ENCODE peak calls at places on chromosomes 7 and 10, in ten cellular contexts. S is dorsolateral prefrontal cortex, F is lung, L is PC-3, Q is cardiac muscle cell, H is bronchial epithelial cell, K is mesothelial cell of epicardium, W is kidney epithelial cell, I is endothelial cell of umbilical vein, R is B cell. X is an unnamed sample.

GRCh38 chr10:101601541-101601940 is 13.4 kb downstream of the DPCD start:
- DNase-seq in S (no peak), F (peak; percentile 35), L (no peak), Q (peak; percentile 58), H (no peak), K (no peak), W (no peak), I (no peak), R (no peak), X (no peak)

GRCh38 chr10:116122664-116123063 is 150.3 kb downstream of the GFRA1 start:
- DNase-seq in S (no peak), F (peak; percentile 25), L (no peak), Q (no peak), H (no peak), K (no peak), W (no peak), I (no peak), R (no peak), X (no peak)

GRCh38 chr10:47266602-47267001 is 33.4 kb upstream of the GDF10 start:
- DNase-seq in S (no peak), F (no peak), L (no peak), Q (no peak), H (no peak), K (no peak), W (no peak), I (no peak), R (no peak), X (no peak)

GRCh38 chr7:28811003-28811402 is 147.1 kb downstream of the TRIL start:
- DNase-seq in S (no peak), F (no peak), L (no peak), Q (no peak), H (no peak), K (no peak), W (no peak), I (no peak), R (no peak), X (no peak)

GRCh38 chr10:3790858-3791257 is 5.8 kb upstream of the KLF6 start:
- DNase-seq in S (no peak), F (no peak), L (no peak), Q (no peak), H (no peak), K (no peak), W (no peak), I (no peak), R (no peak), X (no peak)

GRCh38 chr7:7323352-7323751 is 141.0 kb downstream of the C1GALT1 start:
- DNase-seq in S (no peak), F (no peak), L (peak; percentile 21), Q (no peak), H (no peak), K (no peak), W (peak; percentile 48), I (no peak), R (no peak), X (peak; percentile 15)

GRCh38 chr7:78018541-78019456 is 220.2 kb downstream of the PHTF2 start:
- DNase-seq in S (no peak), F (no peak), L (peak; percentile 20), Q (no peak), H (no peak), K (no peak), W (no peak), I (peak; percentile 33), R (no peak), X (no peak)

GRCh38 chr7:157018328-157018996 is 8.0 kb upstream of the MNX1 start:
- DNase-seq in S (no peak), F (no peak), L (no peak), Q (no peak), H (no peak), K (no peak), W (no peak), I (no peak), R (no peak), X (no peak)

GRCh38 chr7:16708980-16709379 is 44.6 kb upstream of the TSPAN13 start:
- DNase-seq in S (no peak), F (no peak), L (peak; percentile 82), Q (no peak), H (peak; percentile 80), K (no peak), W (peak; percentile 94), I (peak; percentile 45), R (no peak), X (no peak)

GRCh38 chr7:74010407-74010806 is 17.6 kb upstream of the ELN start:
- DNase-seq in S (no peak), F (no peak), L (no peak), Q (no peak), H (no peak), K (no peak), W (no peak), I (no peak), R (no peak), X (no peak)

GRCh38 chr10:77710759-77711682 is 73.4 kb upstream of the KCNMA1 start:
- DNase-seq in S (peak; percentile 86), F (peak; percentile 65), L (peak; percentile 97), Q (peak; percentile 81), H (peak; percentile 43), K (peak; percentile 67), W (no peak), I (peak; percentile 73), R (peak; percentile 54), X (peak; percentile 82)

GRCh38 chr7:11155883-11156282 is 182.2 kb downstream of the PHF14 start:
- DNase-seq in S (no peak), F (no peak), L (no peak), Q (no peak), H (no peak), K (no peak), W (no peak), I (no peak), R (no peak), X (no peak)

GRCh38 chr7:14457567-14458453 is 444.7 kb downstream of the DGKB start:
- DNase-seq in S (peak; percentile 66), F (peak; percentile 69), L (peak; percentile 84), Q (peak; percentile 92), H (peak; percentile 73), K (peak; percentile 54), W (peak; percentile 37), I (peak; percentile 79), R (no peak), X (peak; percentile 37)
- TF ChIP-seq CTCF in S (peak; percentile 83), F (peak; percentile 61), L (peak; percentile 85), Q (peak; percentile 79), H (peak; percentile 79), K (peak; percentile 96), W (peak; percentile 76), I (peak; percentile 73), R (peak; percentile 84), X (peak; percentile 68)

GRCh38 chr10:33022090-33022489 is 64.1 kb upstream of the ITGB1 start:
- DNase-seq in S (no peak), F (no peak), L (no peak), Q (no peak), H (peak; percentile 39), K (no peak), W (no peak), I (no peak), R (no peak), X (no peak)
- TF ChIP-seq CTCF in S (no peak), F (no peak), L (no peak), Q (no peak), H (no peak), K (no peak), W (no peak), I (no peak), R (no peak), X (no peak)

DNA sequence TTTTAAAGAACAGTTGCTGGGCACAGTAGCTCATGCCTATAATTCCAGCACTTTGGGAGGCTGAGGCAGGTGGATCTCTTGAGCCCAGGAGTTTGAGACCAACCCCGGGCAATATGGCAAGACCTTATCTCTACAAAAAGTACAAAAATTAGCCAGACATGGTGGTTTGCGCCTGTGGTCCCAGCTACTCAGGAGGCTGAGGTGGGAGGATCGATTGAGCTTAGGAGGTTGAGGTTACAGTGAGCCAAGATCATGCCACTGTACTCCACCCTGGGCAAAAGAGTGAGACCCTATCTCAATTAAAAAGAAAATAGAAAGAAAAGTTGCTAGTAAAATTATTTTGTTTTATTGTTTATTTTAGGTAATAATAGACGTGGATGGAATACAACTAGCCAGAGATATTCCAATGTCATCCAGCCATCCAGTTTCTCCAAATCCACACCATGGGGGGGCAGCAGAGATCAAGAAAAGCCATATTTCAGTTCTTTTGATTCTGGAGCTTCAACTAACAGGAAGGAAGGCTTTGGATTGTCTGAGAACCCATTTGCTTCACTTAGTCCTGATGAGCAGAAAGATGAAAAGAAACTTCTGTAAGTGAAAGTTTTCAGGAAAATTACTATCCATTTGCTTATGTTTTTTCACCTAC is 3.0 kb downstream of the NUP42 start:
- DNase-seq in S (no peak), F (no peak), L (peak; percentile 65), Q (peak; percentile 29), H (peak; percentile 47), K (no peak), W (no peak), I (peak; percentile 45), R (no peak), X (no peak)
- TF ChIP-seq CTCF in S (peak; percentile 63), F (no peak), L (peak; percentile 64), Q (peak; percentile 54), H (peak; percentile 44), K (no peak), W (peak; percentile 50), I (peak; percentile 38), R (no peak), X (peak; percentile 31)

DNA sequence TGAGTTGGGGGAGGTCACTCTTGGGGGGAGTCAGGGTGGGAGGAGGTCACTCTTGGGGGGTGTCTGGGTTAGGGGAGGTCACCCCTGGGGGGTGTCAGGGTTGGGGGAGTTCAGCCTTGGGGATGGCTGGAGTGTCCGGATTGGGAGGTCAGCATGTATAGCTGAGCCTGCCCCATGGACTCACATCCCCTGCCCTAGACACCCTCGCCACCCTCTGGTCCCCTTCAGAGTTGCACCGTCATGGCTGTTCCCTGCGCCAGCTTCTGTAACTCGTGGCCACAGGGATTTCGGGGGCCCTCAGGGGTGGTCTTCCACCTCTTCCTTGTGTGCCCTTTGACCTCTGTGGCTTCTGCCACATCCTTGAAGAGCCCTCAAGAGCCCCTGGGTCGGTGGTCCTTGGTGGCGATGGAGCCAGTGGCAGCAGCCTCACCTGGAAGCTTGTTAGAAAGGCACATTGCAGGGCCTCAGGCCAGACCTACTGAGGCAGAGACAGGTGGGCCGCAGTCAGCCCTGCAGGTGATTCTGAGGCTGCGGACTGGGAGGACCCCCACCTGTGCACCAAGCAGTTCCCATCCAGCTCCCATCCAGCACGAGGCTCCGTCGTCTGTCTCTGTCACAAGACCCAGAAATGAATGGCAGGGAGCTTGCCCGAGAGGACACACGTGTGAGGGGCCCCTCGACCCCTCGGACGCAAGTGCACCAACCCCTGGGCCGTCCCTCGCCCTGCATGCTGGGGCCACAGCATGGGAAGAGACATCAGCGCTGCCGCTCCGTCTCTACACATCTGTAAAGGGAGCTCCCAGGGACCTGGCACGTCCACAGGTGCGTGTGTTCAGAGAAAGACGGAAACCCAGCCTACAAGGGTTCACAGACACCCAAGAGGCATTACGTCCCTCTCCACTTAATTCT is 44.7 kb upstream of the SUN1 start:
- DNase-seq in S (no peak), F (no peak), L (no peak), Q (no peak), H (no peak), K (no peak), W (no peak), I (no peak), R (no peak), X (peak; percentile 38)
- TF ChIP-seq CTCF in S (no peak), F (no peak), L (no peak), Q (no peak), H (no peak), K (no peak), W (no peak), I (peak; percentile 12), R (no peak), X (no peak)

GRCh38 chr7:131068604-131069021 is 259.1 kb upstream of the MKLN1 start:
- DNase-seq in S (no peak), F (no peak), L (peak; percentile 18), Q (no peak), H (peak; percentile 8), K (no peak), W (no peak), I (no peak), R (no peak), X (no peak)
- TF ChIP-seq CTCF in S (peak; percentile 14), F (no peak), L (peak; percentile 21), Q (peak; percentile 36), H (peak; percentile 5), K (no peak), W (peak; percentile 9), I (no peak), R (no peak), X (no peak)